ENCODE peak calls at places on chromosomes 1 and 21, in six cellular contexts. V is kidney glomerular epithelial cell; N is WTC11; C is stimulated activated effector memory CD8-positive, alpha-beta T cell treated with anti-CD3 and anti-CD28 coated beads, Interleukin-12 subunit alpha, Interleukin-12 subunit beta, amount 100 ng/mL, for 72 hours; X is ACHN; F is nucleus accumbens. U is an unnamed sample.

GRCh38 chr1:88683516-88683847 is 591 bp upstream of the PKN2 start:
- DNase-seq in V (no peak), F (peak), N (peak), X (peak), C (peak), U (peak)

GRCh38 chr1:87956072-87956471 is 627.4 kb downstream of the LMO4 start:
- DNase-seq in C (no peak), F (no peak), V (peak), X (peak), N (no peak), U (no peak)

GRCh38 chr1:225424562-225425210 is 3.2 kb downstream of the LBR start:
- DNase-seq in F (no peak), V (peak), N (no peak), C (no peak), X (peak), U (no peak)

GRCh38 chr1:60813051-60813450 is 269.3 kb upstream of the NFIA start:
- DNase-seq in F (no peak), X (no peak), V (no peak), C (no peak), N (no peak), U (no peak)

GRCh38 chr1:196856053-196856452 is 31.8 kb upstream of the CFHR4 start:
- DNase-seq in V (no peak), C (no peak), N (no peak), F (no peak), X (no peak), U (no peak)

GRCh38 chr21:38478782-38479181 is 19.5 kb downstream of the ERG start:
- DNase-seq in F (no peak), V (no peak), X (no peak), C (no peak), N (no peak), U (no peak)

GRCh38 chr1:5448486-5448885 is 543.7 kb downstream of the NPHP4 start:
- DNase-seq in N (peak), V (no peak), F (no peak), C (no peak), X (no peak), U (no peak)

GRCh38 chr1:208081972-208082371 is 162.2 kb downstream of the PLXNA2 start:
- DNase-seq in V (no peak), N (no peak), F (no peak), X (no peak), C (no peak), U (no peak)

GRCh38 chr1:61124691-61125090 is 42.3 kb downstream of the NFIA start:
- DNase-seq in C (no peak), F (no peak), V (no peak), X (no peak), N (no peak), U (no peak)

GRCh38 chr1:229699613-229700242 is 73.7 kb downstream of the URB2 start:
- DNase-seq in F (no peak), V (peak), N (no peak), C (no peak), X (no peak), U (no peak)

GRCh38 chr1:34929497-34929852 is at the start of gene DLGAP3:
- DNase-seq in F (no peak), X (peak), N (peak), C (no peak), V (no peak), U (no peak)

GRCh38 chr1:6490181-6491075 is 1.0 kb downstream of the PLEKHG5 start:
- DNase-seq in N (peak), C (peak), F (peak), V (peak), X (peak), U (peak)

GRCh38 chr1:95832370-95832769 is 598.4 kb downstream of the RWDD3 start:
- DNase-seq in C (no peak), V (no peak), F (no peak), N (no peak), X (no peak), U (no peak)

GRCh38 chr1:233909195-233909594 is 4.7 kb downstream of the SLC35F3 start:
- DNase-seq in F (no peak), N (no peak), C (no peak), X (peak), V (peak), U (no peak)

GRCh38 chr21:34075760-34076159 is 2.4 kb downstream of the MRPS6 start:
- DNase-seq in N (no peak), F (no peak), X (no peak), C (no peak), V (no peak), U (no peak)

GRCh38 chr1:207805841-207806421 is 54.1 kb downstream of the CD46 start:
- DNase-seq in X (peak), F (peak), C (no peak), V (peak), N (no peak), U (no peak)

GRCh38 chr1:115201598-115201997 is 112.3 kb upstream of the TSPAN2 start:
- DNase-seq in V (no peak), F (no peak), C (no peak), X (no peak), N (no peak), U (no peak)

GRCh38 chr1:156233421-156234127 is 8.4 kb upstream of the BGLAP start:
- DNase-seq in F (no peak), C (no peak), N (no peak), X (peak), V (peak), U (no peak)

GRCh38 chr1:66758247-66758755 is 6.0 kb downstream of the DYNLT5 start:
- DNase-seq in F (no peak), N (no peak), X (no peak), C (no peak), V (no peak), U (no peak)

GRCh38 chr1:227086636-227087035 is 146.5 kb downstream of the COQ8A start:
- DNase-seq in X (no peak), C (no peak), V (no peak), N (no peak), F (no peak), U (no peak)

GRCh38 chr1:154220970-154221814 is 437 bp downstream of the UBAP2L start:
- DNase-seq in N (peak), C (peak), V (no peak), F (peak), X (peak), U (peak)

GRCh38 chr21:41365377-41366107 is 3.7 kb downstream of the MX2 start:
- DNase-seq in F (no peak), V (no peak), X (no peak), N (no peak), C (no peak), U (no peak)

GRCh38 chr1:60746278-60746761 is 336.0 kb upstream of the NFIA start:
- DNase-seq in N (no peak), C (no peak), V (no peak), X (no peak), F (peak), U (no peak)

GRCh38 chr1:31102501-31102950 is 37.0 kb upstream of the PUM1 start:
- DNase-seq in N (no peak), X (no peak), V (no peak), F (no peak), C (no peak), U (no peak)

GRCh38 chr21:28521932-28522826 is 470.5 kb downstream of the LTN1 start:
- DNase-seq in X (peak), V (peak), F (no peak), C (no peak), N (no peak), U (no peak)

GRCh38 chr1:77438239-77438913 is 156.6 kb downstream of the AK5 start:
- DNase-seq in F (no peak), V (no peak), C (no peak), X (no peak), N (no peak), U (no peak)

GRCh38 chr1:241641748-241642592 is 1.8 kb upstream of the CHML start:
- DNase-seq in F (no peak), C (no peak), N (no peak), V (peak), X (no peak), U (no peak)

GRCh38 chr1:165542015-165542631 is 1.7 kb upstream of the LRRC52 start:
- DNase-seq in X (no peak), N (no peak), V (no peak), F (no peak), C (no peak), U (no peak)

GRCh38 chr21:42983102-42983501 is 8.7 kb downstream of the PKNOX1 start:
- DNase-seq in N (no peak), X (no peak), C (no peak), V (no peak), F (no peak), U (no peak)

U was measured in activated CD4-positive, CD25-positive, alpha-beta regulatory T cell treated with anti-CD3 and anti-CD28 coated beads, Interleukin-2, amount 50 U/mL, for 72 hours.